ENCODE peak calls at places on chromosomes 3 and 15, in four cellular contexts. One of them, this sample, is unnamed.

GRCh38 chr3:149342413-149343340 is 9.2 kb upstream of the TM4SF18 start:
- DNase-seq in SK-N-SH: no peak
- DNase-seq in GM12878: no peak
- DNase-seq in K562: no peak
- DNase-seq in this sample: no peak

GRCh38 chr3:108509263-108509662 is 1.1 kb downstream of the MYH15 start:
- DNase-seq in SK-N-SH: peak
- DNase-seq in GM12878: no peak
- DNase-seq in K562: no peak
- DNase-seq in this sample: no peak

GRCh38 chr3:143120716-143121239 is 1.2 kb downstream of the CHST2 start:
- DNase-seq in K562: no peak
- DNase-seq in SK-N-SH: peak
- DNase-seq in GM12878: no peak
- DNase-seq in this sample: no peak

GRCh38 chr15:85837011-85837433 is 42.3 kb upstream of the KLHL25 start:
- DNase-seq in GM12878: no peak
- DNase-seq in K562: no peak
- DNase-seq in SK-N-SH: no peak
- DNase-seq in this sample: no peak

GRCh38 chr3:52986938-52987337 is 58.9 kb downstream of the SFMBT1 start:
- DNase-seq in SK-N-SH: no peak
- DNase-seq in K562: no peak
- DNase-seq in GM12878: no peak
- DNase-seq in this sample: no peak

GRCh38 chr15:29102911-29103824 is 166.5 kb downstream of the NSMCE3 start:
- DNase-seq in SK-N-SH: no peak
- DNase-seq in GM12878: no peak
- DNase-seq in K562: no peak
- DNase-seq in this sample: no peak

GRCh38 chr3:128294999-128295468 is 141.8 kb downstream of the EEFSEC start:
- DNase-seq in K562: no peak
- DNase-seq in GM12878: no peak
- DNase-seq in SK-N-SH: no peak
- DNase-seq in this sample: peak

GRCh38 chr15:94478763-94479162 is 247.4 kb downstream of the MCTP2 start:
- DNase-seq in GM12878: peak
- DNase-seq in K562: no peak
- DNase-seq in SK-N-SH: no peak
- DNase-seq in this sample: no peak

GRCh38 chr15:99955181-99955525 is 221.9 kb upstream of the LYSMD4 start:
- DNase-seq in GM12878: no peak
- DNase-seq in SK-N-SH: no peak
- DNase-seq in K562: no peak
- DNase-seq in this sample: no peak

GRCh38 chr15:90042766-90043525 is 41.8 kb downstream of the ZNF710 start:
- DNase-seq in GM12878: no peak
- DNase-seq in K562: no peak
- DNase-seq in SK-N-SH: no peak
- DNase-seq in this sample: no peak

GRCh38 chr3:67685499-67685898 is 31.1 kb upstream of the SUCLG2 start:
- DNase-seq in GM12878: peak
- DNase-seq in K562: no peak
- DNase-seq in SK-N-SH: no peak
- DNase-seq in this sample: no peak

GRCh38 chr3:82080261-82080660 is 318.8 kb upstream of the GBE1 start:
- DNase-seq in GM12878: no peak
- DNase-seq in SK-N-SH: no peak
- DNase-seq in K562: no peak
- DNase-seq in this sample: no peak

GRCh38 chr3:56467801-56468183 is 475 bp downstream of the ERC2 start:
- DNase-seq in SK-N-SH: peak
- DNase-seq in GM12878: no peak
- DNase-seq in K562: no peak
- DNase-seq in this sample: peak

GRCh38 chr15:60118146-60118545 is 114.0 kb downstream of the FOXB1 start:
- DNase-seq in SK-N-SH: no peak
- DNase-seq in GM12878: no peak
- DNase-seq in K562: no peak
- DNase-seq in this sample: no peak

GRCh38 chr3:107211608-107212007 is 165.6 kb upstream of the CCDC54 start:
- DNase-seq in K562: no peak
- DNase-seq in GM12878: no peak
- DNase-seq in SK-N-SH: no peak
- DNase-seq in this sample: no peak

GRCh38 chr3:3170998-3171397 is 8.5 kb downstream of the CRBN start:
- DNase-seq in K562: peak
- DNase-seq in GM12878: no peak
- DNase-seq in SK-N-SH: peak
- DNase-seq in this sample: no peak

GRCh38 chr3:120678331-120678845 is 3.7 kb downstream of the HGD start:
- DNase-seq in GM12878: peak
- DNase-seq in SK-N-SH: no peak
- DNase-seq in K562: peak
- DNase-seq in this sample: no peak

GRCh38 chr15:79858469-79858868 is 38.3 kb downstream of the MTHFS start:
- DNase-seq in SK-N-SH: no peak
- DNase-seq in GM12878: no peak
- DNase-seq in K562: no peak
- DNase-seq in this sample: no peak

GRCh38 chr3:149395107-149396089 is 17.9 kb upstream of the TM4SF1 start:
- DNase-seq in SK-N-SH: no peak
- DNase-seq in K562: no peak
- DNase-seq in GM12878: no peak
- DNase-seq in this sample: no peak

GRCh38 chr3:167480748-167481147 is 6.9 kb upstream of the SERPINI2 start:
- DNase-seq in GM12878: no peak
- DNase-seq in K562: no peak
- DNase-seq in SK-N-SH: no peak
- DNase-seq in this sample: no peak

GRCh38 chr15:60918234-60918964 is 310.7 kb downstream of the RORA start:
- DNase-seq in GM12878: no peak
- DNase-seq in K562: no peak
- DNase-seq in SK-N-SH: no peak
- DNase-seq in this sample: no peak

GRCh38 chr3:59064276-59064675 is 14.5 kb upstream of the CFAP20DC start:
- DNase-seq in SK-N-SH: no peak
- DNase-seq in GM12878: no peak
- DNase-seq in K562: no peak
- DNase-seq in this sample: no peak

GRCh38 chr15:25381579-25381978 is 57.2 kb downstream of the UBE3A start:
- DNase-seq in GM12878: no peak
- DNase-seq in K562: no peak
- DNase-seq in SK-N-SH: no peak
- DNase-seq in this sample: no peak

GRCh38 chr3:139505829-139506386 is 29.6 kb upstream of the RBP2 start:
- DNase-seq in SK-N-SH: no peak
- DNase-seq in K562: no peak
- DNase-seq in GM12878: no peak
- DNase-seq in this sample: no peak

GRCh38 chr15:32659340-32659831 is 17.9 kb downstream of the SCG5 start:
- DNase-seq in K562: no peak
- DNase-seq in GM12878: no peak
- DNase-seq in SK-N-SH: peak
- DNase-seq in this sample: no peak

GRCh38 chr3:102682761-102683160 is 247.9 kb downstream of the ZPLD1 start:
- DNase-seq in GM12878: no peak
- DNase-seq in K562: no peak
- DNase-seq in SK-N-SH: no peak
- DNase-seq in this sample: no peak

GRCh38 chr3:102686792-102687191 is 252.0 kb downstream of the ZPLD1 start:
- DNase-seq in GM12878: no peak
- DNase-seq in SK-N-SH: no peak
- DNase-seq in K562: no peak
- DNase-seq in this sample: no peak

GRCh38 chr3:102691507-102691906 is 256.7 kb downstream of the ZPLD1 start:
- DNase-seq in SK-N-SH: no peak
- DNase-seq in GM12878: no peak
- DNase-seq in K562: no peak
- DNase-seq in this sample: no peak

GRCh38 chr3:102687851-102688555 is 253.2 kb downstream of the ZPLD1 start:
- DNase-seq in GM12878: no peak
- DNase-seq in K562: no peak
- DNase-seq in SK-N-SH: no peak
- DNase-seq in this sample: no peak

DNA sequence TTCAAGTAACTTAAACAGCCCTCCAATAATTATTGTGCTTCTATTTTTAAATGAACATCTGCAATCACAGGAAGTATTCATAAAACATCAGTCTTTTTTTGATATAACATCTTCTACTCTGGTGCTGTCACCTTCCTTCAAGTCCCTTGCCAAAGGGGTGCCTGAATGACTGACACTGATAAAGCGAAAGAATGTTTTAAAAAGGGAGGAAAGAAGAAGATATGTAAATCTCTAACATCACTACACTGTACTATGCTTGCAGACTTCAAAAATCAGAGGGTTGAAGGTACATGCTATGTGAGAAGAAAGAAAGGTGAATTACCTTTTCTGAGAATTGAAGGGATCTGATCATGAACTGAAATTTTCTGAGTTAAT is 253.7 kb downstream of the ZPLD1 start:
- DNase-seq in GM12878: no peak
- DNase-seq in K562: no peak
- DNase-seq in SK-N-SH: no peak
- DNase-seq in this sample: no peak
- TF ChIP-seq NRF1 in GM12878: no peak
- TF ChIP-seq NRF1 in K562: no peak
- TF ChIP-seq NRF1 in SK-N-SH: no peak
- TF ChIP-seq NRF1 in this sample: no peak

GRCh38 chr3:100358413-100358812 is 23.9 kb downstream of the NIT2 start:
- DNase-seq in K562: no peak
- DNase-seq in GM12878: no peak
- DNase-seq in SK-N-SH: no peak
- DNase-seq in this sample: no peak

GRCh38 chr3:100348727-100349126 is 14.2 kb downstream of the NIT2 start:
- DNase-seq in GM12878: no peak
- DNase-seq in SK-N-SH: no peak
- DNase-seq in K562: no peak
- DNase-seq in this sample: no peak

GRCh38 chr3:100354850-100355249 is 20.3 kb downstream of the NIT2 start:
- DNase-seq in K562: no peak
- DNase-seq in GM12878: no peak
- DNase-seq in SK-N-SH: no peak
- DNase-seq in this sample: no peak

DNA sequence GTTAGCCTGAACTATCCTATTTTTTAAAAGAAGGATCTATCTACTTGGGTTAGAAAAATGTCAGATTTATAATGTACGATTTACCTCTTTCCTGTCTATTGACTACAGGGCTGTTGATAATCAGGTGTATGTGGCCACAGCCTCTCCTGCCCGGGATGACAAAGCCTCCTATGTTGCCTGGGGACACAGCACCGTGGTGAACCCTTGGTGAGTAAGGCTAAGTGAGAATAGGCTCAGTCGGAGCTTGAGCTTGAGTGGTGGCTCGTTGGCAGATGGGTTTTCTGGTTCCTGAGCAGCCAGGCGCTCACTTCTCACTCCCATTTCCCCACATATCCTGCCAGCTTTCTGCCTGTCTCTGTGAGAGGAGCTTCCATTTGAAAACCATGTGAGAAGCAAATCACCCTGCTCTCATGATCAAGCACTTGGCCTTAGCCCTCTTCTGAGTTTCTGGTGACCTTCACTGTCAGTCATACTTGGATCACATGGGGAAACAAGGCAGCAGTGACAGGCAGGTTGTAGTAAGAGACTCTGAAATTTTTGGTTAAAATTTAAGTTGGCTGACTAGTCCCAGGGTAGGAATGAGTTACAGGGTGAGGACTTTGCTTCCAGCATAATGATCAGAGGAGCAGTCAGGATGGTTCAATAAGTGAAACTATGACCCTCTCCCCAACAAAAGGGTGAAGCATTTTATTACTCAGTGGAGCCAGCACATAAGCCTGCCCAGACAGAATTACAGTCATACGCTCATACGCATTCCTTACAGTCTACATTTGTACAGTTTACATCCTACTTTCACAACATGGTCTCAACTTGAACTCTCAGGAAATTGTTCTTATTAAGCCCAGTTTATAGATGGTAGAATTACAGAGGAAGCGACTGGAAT is 18.0 kb downstream of the NIT2 start:
- DNase-seq in K562: no peak
- DNase-seq in GM12878: no peak
- DNase-seq in SK-N-SH: no peak
- DNase-seq in this sample: no peak
- TF ChIP-seq NRF1 in K562: no peak
- TF ChIP-seq NRF1 in GM12878: no peak
- TF ChIP-seq NRF1 in SK-N-SH: no peak
- TF ChIP-seq NRF1 in this sample: no peak

DNA sequence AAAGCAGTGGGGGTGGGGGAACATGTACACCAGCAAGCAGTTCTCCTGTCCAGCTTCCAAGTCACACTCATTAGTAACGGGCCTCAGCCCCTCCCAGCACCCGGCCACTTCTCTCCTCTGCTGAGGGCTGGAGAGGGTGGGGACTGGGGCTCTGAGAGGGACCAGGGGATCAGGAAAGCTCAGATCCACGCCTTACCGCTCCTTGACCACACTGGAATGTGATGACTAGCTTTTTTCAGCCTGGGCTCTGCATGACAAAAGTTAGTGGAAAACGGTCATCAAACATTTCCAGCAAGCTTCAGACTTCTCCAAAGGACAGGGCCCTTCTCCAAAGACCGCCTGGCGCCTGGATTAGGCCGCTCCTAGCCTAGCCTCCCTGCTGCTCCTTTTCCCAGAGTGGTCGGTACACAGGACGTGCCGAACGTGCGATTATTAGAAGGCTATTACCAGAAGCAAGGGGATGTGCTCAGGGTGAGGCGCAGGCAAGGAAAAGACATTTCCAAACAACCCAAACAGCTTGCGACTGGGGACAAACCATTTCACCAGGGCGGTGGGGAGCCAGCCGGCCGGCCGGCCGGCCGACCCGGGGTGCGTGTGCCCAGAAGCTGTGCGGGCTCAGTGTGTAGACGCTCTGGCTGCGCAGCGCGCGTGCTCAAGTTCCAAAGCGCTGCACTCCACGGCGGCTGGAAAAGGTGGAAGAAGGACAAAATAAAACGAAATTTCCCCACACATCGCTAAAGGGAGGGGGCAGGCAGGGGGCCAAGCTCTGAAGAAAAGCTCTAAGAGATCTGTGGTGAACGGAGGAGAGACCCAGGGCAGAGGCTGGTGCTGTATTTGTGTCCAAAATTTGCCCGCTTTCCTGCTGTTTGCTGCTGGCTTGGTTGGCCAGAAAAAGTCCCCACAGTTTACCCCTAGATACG is 51.0 kb upstream of the SSR3 start:
- DNase-seq in K562: peak
- DNase-seq in SK-N-SH: peak
- DNase-seq in GM12878: no peak
- DNase-seq in this sample: peak
- TF ChIP-seq NRF1 in K562: peak
- TF ChIP-seq NRF1 in SK-N-SH: no peak
- TF ChIP-seq NRF1 in GM12878: no peak
- TF ChIP-seq NRF1 in this sample: peak

DNA sequence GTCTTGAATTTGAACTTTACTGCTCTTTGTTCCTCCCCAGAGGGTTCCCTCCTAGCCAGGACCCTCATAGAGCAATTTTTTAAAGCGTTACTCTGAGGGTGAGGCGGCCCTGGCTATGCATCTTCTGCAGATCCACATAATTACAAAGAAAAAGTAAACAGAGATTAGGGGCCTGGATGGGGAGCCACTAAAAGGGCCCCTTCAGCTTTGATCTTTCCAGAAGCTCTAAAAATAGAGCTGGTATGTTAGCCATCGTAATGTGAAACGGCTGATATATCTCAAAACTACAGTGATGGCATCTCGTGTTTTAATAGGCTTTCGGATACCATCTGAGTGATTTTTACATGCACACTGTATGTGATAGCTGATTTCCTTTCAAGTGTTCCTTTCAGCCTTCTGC is 108.1 kb downstream of the ATG7 start:
- DNase-seq in SK-N-SH: no peak
- DNase-seq in GM12878: no peak
- DNase-seq in K562: no peak
- DNase-seq in this sample: no peak
- TF ChIP-seq NRF1 in SK-N-SH: no peak
- TF ChIP-seq NRF1 in GM12878: no peak
- TF ChIP-seq NRF1 in K562: no peak
- TF ChIP-seq NRF1 in this sample: no peak